ENCODE peak calls at places on chromosomes 12 and 14, in ten cellular contexts. W is esophagus muscularis mucosa, I is hepatocyte, E is DND-41, A is stomach, P is AG09309, J is A549, H is IMR-90, M is AG04450, K is retinal pigment epithelial cell. N is an unnamed sample.

GRCh38 chr12:15705606-15706005 is 83.6 kb downstream of the EPS8 start:
- DNase-seq in W (no peak), I (no peak), E (no peak), A (no peak), P (no peak), J (no peak), H (no peak), M (no peak), K (no peak), N (no peak)

GRCh38 chr12:18246057-18246456 is 15.3 kb upstream of the PIK3C2G start:
- DNase-seq in W (no peak), I (no peak), E (no peak), A (no peak), P (no peak), J (no peak), H (no peak), M (no peak), K (no peak), N (no peak)

GRCh38 chr12:61290473-61290872 is 969.7 kb upstream of the USP15 start:
- DNase-seq in W (no peak), I (no peak), E (no peak), A (no peak), P (no peak), J (no peak), H (no peak), M (no peak), K (no peak), N (no peak)

GRCh38 chr12:117105902-117106301 is 6.7 kb upstream of the TESC start:
- DNase-seq in W (no peak), I (no peak), E (peak; percentile 75), A (no peak), P (no peak), J (no peak), H (no peak), M (no peak), K (no peak), N (no peak)

GRCh38 chr12:39033789-39034188 is 128.4 kb upstream of the CPNE8 start:
- DNase-seq in W (no peak), I (no peak), E (no peak), A (no peak), P (no peak), J (no peak), H (no peak), M (no peak), K (no peak), N (no peak)

GRCh38 chr12:43884683-43885410 is 49.0 kb downstream of the TMEM117 start:
- DNase-seq in W (no peak), I (no peak), E (no peak), A (no peak), P (no peak), J (no peak), H (no peak), M (no peak), K (no peak), N (no peak)

GRCh38 chr14:60508707-60509437 is at the start of gene SIX6:
- DNase-seq in W (no peak), I (peak; percentile 49), E (no peak), A (no peak), P (no peak), J (no peak), H (peak; percentile 24), M (no peak), K (peak; percentile 13), N (peak; percentile 79)

GRCh38 chr14:65750906-65751305 is 338.4 kb downstream of the FUT8 start:
- DNase-seq in W (no peak), I (no peak), E (no peak), A (no peak), P (no peak), J (no peak), H (no peak), M (no peak), K (no peak), N (no peak)

GRCh38 chr14:89037065-89037464 is 212.6 kb downstream of the TTC8 start:
- DNase-seq in W (no peak), I (no peak), E (no peak), A (no peak), P (no peak), J (no peak), H (no peak), M (no peak), K (no peak), N (no peak)

GRCh38 chr14:89042021-89042420 is 217.6 kb downstream of the TTC8 start:
- DNase-seq in W (peak; percentile 24), I (no peak), E (no peak), A (no peak), P (no peak), J (no peak), H (no peak), M (no peak), K (no peak), N (no peak)

GRCh38 chr14:89041245-89041585 is 216.8 kb downstream of the TTC8 start:
- DNase-seq in W (no peak), I (peak; percentile 78), E (no peak), A (peak; percentile 74), P (no peak), J (no peak), H (no peak), M (peak; percentile 16), K (no peak), N (no peak)

GRCh38 chr14:89040080-89040437 is 215.6 kb downstream of the TTC8 start:
- DNase-seq in W (peak; percentile 10), I (no peak), E (no peak), A (no peak), P (no peak), J (no peak), H (no peak), M (no peak), K (no peak), N (no peak)

DNA sequence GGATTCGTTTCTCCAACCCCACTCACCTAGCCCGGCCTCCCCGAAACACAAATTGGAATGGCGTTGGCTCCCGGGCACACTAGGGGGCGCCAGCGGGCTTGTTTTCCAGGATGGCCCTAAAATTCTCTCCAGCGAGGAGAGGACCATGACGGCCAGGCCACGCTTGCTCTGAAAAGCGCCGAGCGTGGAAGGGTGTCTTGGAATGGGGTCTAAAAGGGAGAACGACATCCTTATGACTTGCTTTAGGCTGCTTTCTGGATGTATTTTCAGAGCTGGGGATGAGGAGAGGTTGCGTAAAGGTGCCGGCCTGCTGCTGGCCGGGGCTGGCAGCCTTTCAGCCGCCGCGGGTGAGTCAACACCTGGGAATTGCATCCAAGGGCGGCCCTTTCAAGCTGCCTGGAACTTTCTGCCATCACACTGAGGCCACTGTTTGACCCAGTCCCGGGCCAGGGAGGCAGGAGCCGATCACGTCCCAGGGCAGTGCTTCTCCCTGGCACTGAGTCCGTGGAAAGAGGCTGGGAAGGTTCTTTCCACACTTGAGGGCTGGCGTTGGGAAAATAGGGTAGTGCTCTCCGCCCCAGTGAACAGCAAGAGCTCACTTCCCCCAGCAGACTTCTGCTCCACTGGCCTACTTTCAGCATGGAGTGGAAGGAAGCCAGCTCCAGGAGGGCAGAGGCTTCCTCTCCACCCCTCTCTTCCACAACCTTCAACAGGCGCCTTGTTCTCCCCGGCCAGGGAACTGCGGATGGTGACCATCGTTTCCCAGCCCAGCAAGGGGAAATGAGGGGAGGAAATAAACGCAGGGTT is 216.2 kb downstream of the TTC8 start:
- DNase-seq in W (peak; percentile 94), I (peak; percentile 92), E (peak; percentile 86), A (peak; percentile 94), P (peak; percentile 52), J (peak; percentile 76), H (peak; percentile 86), M (peak; percentile 68), K (peak; percentile 64), N (peak; percentile 81)
- TF ChIP-seq CTCF in W (peak; percentile 97), I (peak; percentile 99), E (peak; percentile 97), A (no peak), P (peak; percentile 95), J (peak; percentile 95), H (peak; percentile 92), M (peak; percentile 99), K (peak; percentile 95), N (peak; percentile 98)

GRCh38 chr12:107525063-107525718 is 160.4 kb upstream of the PWP1 start:
- DNase-seq in W (peak; percentile 80), I (no peak), E (no peak), A (no peak), P (no peak), J (no peak), H (no peak), M (no peak), K (no peak), N (no peak)

GRCh38 chr12:107521826-107522355 is 163.7 kb upstream of the PWP1 start:
- DNase-seq in W (peak; percentile 78), I (no peak), E (no peak), A (no peak), P (no peak), J (no peak), H (no peak), M (no peak), K (no peak), N (no peak)

GRCh38 chr12:107523760-107524558 is 161.6 kb upstream of the PWP1 start:
- DNase-seq in W (peak; percentile 53), I (no peak), E (no peak), A (no peak), P (no peak), J (no peak), H (no peak), M (no peak), K (no peak), N (no peak)

GRCh38 chr12:107519906-107520859 is 165.4 kb upstream of the PWP1 start:
- DNase-seq in W (peak; percentile 62), I (no peak), E (no peak), A (no peak), P (no peak), J (no peak), H (no peak), M (no peak), K (no peak), N (no peak)

GRCh38 chr12:107522692-107523477 is 162.7 kb upstream of the PWP1 start:
- DNase-seq in W (no peak), I (no peak), E (no peak), A (no peak), P (no peak), J (no peak), H (no peak), M (no peak), K (no peak), N (peak; percentile 15)
- TF ChIP-seq CTCF in W (no peak), I (peak; percentile 12), E (peak; percentile 31), A (no peak), P (no peak), J (peak; percentile 21), H (peak; percentile 11), M (peak; percentile 28), K (peak; percentile 30), N (peak; percentile 42)

DNA sequence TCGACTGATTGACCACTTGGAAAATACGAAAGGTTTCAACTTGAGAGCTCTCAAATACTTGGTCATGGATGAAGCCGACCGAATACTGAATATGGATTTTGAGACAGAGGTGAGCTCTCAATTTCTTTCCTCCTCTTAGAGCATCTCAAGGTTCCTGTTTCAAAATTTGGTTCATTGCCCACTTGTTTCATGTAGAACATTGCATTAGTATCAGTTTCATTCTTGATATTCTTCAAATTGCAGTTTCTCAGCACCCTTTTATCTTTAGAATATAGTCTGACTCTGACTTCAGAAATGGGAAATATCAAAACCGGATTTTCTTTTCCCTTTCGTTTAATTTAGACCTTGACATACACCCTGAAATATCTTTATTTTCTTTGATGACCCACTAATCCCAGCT is 8.8 kb downstream of the DDX47 start:
- DNase-seq in W (no peak), I (no peak), E (no peak), A (no peak), P (no peak), J (no peak), H (no peak), M (no peak), K (no peak), N (no peak)
- TF ChIP-seq CTCF in W (no peak), I (no peak), E (no peak), A (no peak), P (no peak), J (no peak), H (no peak), M (no peak), K (no peak), N (no peak)

GRCh38 chr12:57765003-57765697 is 1.7 kb downstream of the CYP27B1 start:
- DNase-seq in W (no peak), I (peak; percentile 50), E (no peak), A (peak; percentile 45), P (no peak), J (peak; percentile 70), H (peak; percentile 17), M (no peak), K (no peak), N (peak; percentile 55)
- TF ChIP-seq CTCF in W (peak; percentile 4), I (peak; percentile 36), E (no peak), A (no peak), P (peak; percentile 53), J (peak; percentile 67), H (peak; percentile 31), M (peak; percentile 44), K (peak; percentile 46), N (peak; percentile 59)